ENCODE peak calls at places on chromosome 6, in six cellular contexts. G is CD4-positive, CD25-positive, alpha-beta regulatory T cell; N is activated T-helper 1 cell treated with Interleukin-2 at 50 U/mL for 16 hours; O is cardiac septum; Q is NCI-H187; F is endothelial cell. M is an unnamed sample.
A peak's percentile ranks its signal among the peaks of the same experiment; 100 is the strongest.

GRCh38 chr6:18155273-18155863 is at the start of gene KDM1B:
- DNase-seq in G (peak; percentile 98), N (peak; percentile 99), O (no peak), Q (peak; percentile 95), F (no peak), M (peak; percentile 99)

GRCh38 chr6:52286798-52287432 is 2.4 kb upstream of the MCM3 start:
- DNase-seq in G (peak; percentile 17), N (peak; percentile 20), O (no peak), Q (peak; percentile 20), F (peak; percentile 79), M (peak; percentile 30)

GRCh38 chr6:3349388-3350251 is 90.9 kb downstream of the PSMG4 start:
- DNase-seq in G (no peak), N (no peak), O (no peak), Q (no peak), F (no peak), M (no peak)

GRCh38 chr6:131949909-131950766 is 1.0 kb downstream of the CCN2 start:
- DNase-seq in G (no peak), N (no peak), O (peak; percentile 81), Q (no peak), F (peak; percentile 83), M (peak; percentile 29)

GRCh38 chr6:148565321-148565926 is 181.4 kb upstream of the UST start:
- DNase-seq in G (no peak), N (no peak), O (no peak), Q (no peak), F (no peak), M (no peak)

GRCh38 chr6:78910611-78911134 is 43.3 kb downstream of the IRAK1BP1 start:
- DNase-seq in G (no peak), N (no peak), O (peak; percentile 77), Q (no peak), F (peak; percentile 60), M (no peak)

GRCh38 chr6:169231790-169232506 is 21.7 kb downstream of the THBS2 start:
- DNase-seq in G (no peak), N (no peak), O (no peak), Q (no peak), F (no peak), M (no peak)

GRCh38 chr6:77650098-77650663 is 2.7 kb upstream of the MEI4 start:
- DNase-seq in G (no peak), N (no peak), O (no peak), Q (no peak), F (peak; percentile 92), M (no peak)

GRCh38 chr6:24489881-24490280 is 503 bp upstream of the GPLD1 start:
- DNase-seq in G (no peak), N (no peak), O (no peak), Q (no peak), F (no peak), M (no peak)

GRCh38 chr6:53469163-53469562 is 75.7 kb downstream of the GCLC start:
- DNase-seq in G (no peak), N (no peak), O (no peak), Q (no peak), F (no peak), M (no peak)

GRCh38 chr6:148973809-148974208 is 227.0 kb downstream of the UST start:
- DNase-seq in G (no peak), N (no peak), O (no peak), Q (no peak), F (no peak), M (no peak)

GRCh38 chr6:158718431-158719126 is 68.7 kb downstream of the SYTL3 start:
- DNase-seq in G (no peak), N (no peak), O (no peak), Q (no peak), F (peak; percentile 66), M (no peak)

GRCh38 chr6:44831002-44831610 is 443.6 kb downstream of the CDC5L start:
- DNase-seq in G (no peak), N (no peak), O (no peak), Q (no peak), F (no peak), M (no peak)

GRCh38 chr6:14294270-14294951 is 176.8 kb downstream of the CD83 start:
- DNase-seq in G (no peak), N (no peak), O (no peak), Q (peak; percentile 70), F (no peak), M (no peak)

GRCh38 chr6:5752282-5752681 is 254.4 kb downstream of the NRN1 start:
- DNase-seq in G (no peak), N (no peak), O (peak; percentile 41), Q (no peak), F (no peak), M (no peak)

GRCh38 chr6:122753688-122754056 is 25.8 kb upstream of the FABP7 start:
- DNase-seq in G (no peak), N (no peak), O (no peak), Q (peak; percentile 85), F (no peak), M (no peak)

GRCh38 chr6:155221086-155221485 is 42.7 kb upstream of the CLDN20 start:
- DNase-seq in G (no peak), N (no peak), O (no peak), Q (no peak), F (no peak), M (no peak)

GRCh38 chr6:74369556-74369993 is 673.6 kb downstream of the CD109 start:
- DNase-seq in G (no peak), N (no peak), O (no peak), Q (no peak), F (no peak), M (no peak)

GRCh38 chr6:91042656-91043055 is 455.8 kb upstream of the MAP3K7 start:
- DNase-seq in G (no peak), N (no peak), O (no peak), Q (no peak), F (no peak), M (no peak)

GRCh38 chr6:18148304-18149025 is 6.4 kb downstream of the TPMT start:
- DNase-seq in G (no peak), N (no peak), O (no peak), Q (no peak), F (no peak), M (no peak)